ENCODE peak calls at places on chromosome 3, in nine cellular contexts. One of them, this sample, is unnamed.

GRCh38 chr3:184619348-184619747 is 57.8 kb downstream of the EPHB3 start:
- DNase-seq in body of pancreas: no peak
- DNase-seq in A549: no peak
- DNase-seq in kidney: no peak
- DNase-seq in right cardiac atrium: no peak
- DNase-seq in iPS DF 6.9: no peak
- DNase-seq in SK-N-SH: no peak
- DNase-seq in cardiac muscle cell: no peak
- DNase-seq in lower lobe of right lung: no peak
- DNase-seq in this sample: no peak

GRCh38 chr3:147493065-147493464 is 83.9 kb downstream of the ZIC1 start:
- DNase-seq in body of pancreas: no peak
- DNase-seq in A549: no peak
- DNase-seq in kidney: no peak
- DNase-seq in right cardiac atrium: no peak
- DNase-seq in iPS DF 6.9: no peak
- DNase-seq in SK-N-SH: no peak
- DNase-seq in cardiac muscle cell: no peak
- DNase-seq in lower lobe of right lung: no peak
- DNase-seq in this sample: no peak

GRCh38 chr3:192397012-192397411 is 330.3 kb downstream of the FGF12 start:
- DNase-seq in body of pancreas: no peak
- DNase-seq in A549: no peak
- DNase-seq in kidney: no peak
- DNase-seq in right cardiac atrium: no peak
- DNase-seq in iPS DF 6.9: no peak
- DNase-seq in SK-N-SH: no peak
- DNase-seq in cardiac muscle cell: no peak
- DNase-seq in lower lobe of right lung: no peak
- DNase-seq in this sample: no peak

GRCh38 chr3:20066848-20067617 is 26.8 kb downstream of the KAT2B start:
- DNase-seq in body of pancreas: no peak
- DNase-seq in A549: no peak
- DNase-seq in kidney: no peak
- DNase-seq in right cardiac atrium: peak; percentile 74
- DNase-seq in iPS DF 6.9: no peak
- DNase-seq in SK-N-SH: no peak
- DNase-seq in cardiac muscle cell: no peak
- DNase-seq in lower lobe of right lung: no peak
- DNase-seq in this sample: no peak

GRCh38 chr3:127748754-127749327 is 73.5 kb downstream of the MGLL start:
- DNase-seq in body of pancreas: no peak
- DNase-seq in A549: no peak
- DNase-seq in kidney: no peak
- DNase-seq in right cardiac atrium: peak; percentile 75
- DNase-seq in iPS DF 6.9: no peak
- DNase-seq in SK-N-SH: no peak
- DNase-seq in cardiac muscle cell: no peak
- DNase-seq in lower lobe of right lung: peak; percentile 69
- DNase-seq in this sample: no peak

GRCh38 chr3:57007513-57008415 is 52.7 kb upstream of the SPATA12 start:
- DNase-seq in body of pancreas: no peak
- DNase-seq in A549: no peak
- DNase-seq in kidney: peak; percentile 92
- DNase-seq in right cardiac atrium: peak; percentile 83
- DNase-seq in iPS DF 6.9: no peak
- DNase-seq in SK-N-SH: no peak
- DNase-seq in cardiac muscle cell: no peak
- DNase-seq in lower lobe of right lung: peak; percentile 45
- DNase-seq in this sample: peak; percentile 83

GRCh38 chr3:21028412-21028811 is 722.6 kb downstream of the ZNF385D start:
- DNase-seq in body of pancreas: no peak
- DNase-seq in A549: no peak
- DNase-seq in kidney: no peak
- DNase-seq in right cardiac atrium: peak; percentile 18
- DNase-seq in iPS DF 6.9: no peak
- DNase-seq in SK-N-SH: no peak
- DNase-seq in cardiac muscle cell: no peak
- DNase-seq in lower lobe of right lung: no peak
- DNase-seq in this sample: peak; percentile 3

GRCh38 chr3:37183375-37183831 is 9.0 kb upstream of the LRRFIP2 start:
- DNase-seq in body of pancreas: no peak
- DNase-seq in A549: peak; percentile 57
- DNase-seq in kidney: no peak
- DNase-seq in right cardiac atrium: no peak
- DNase-seq in iPS DF 6.9: no peak
- DNase-seq in SK-N-SH: no peak
- DNase-seq in cardiac muscle cell: no peak
- DNase-seq in lower lobe of right lung: no peak
- DNase-seq in this sample: no peak

GRCh38 chr3:88075061-88075460 is 16.0 kb downstream of the ZNF654 start:
- DNase-seq in body of pancreas: no peak
- DNase-seq in A549: no peak
- DNase-seq in kidney: no peak
- DNase-seq in right cardiac atrium: no peak
- DNase-seq in iPS DF 6.9: no peak
- DNase-seq in SK-N-SH: no peak
- DNase-seq in cardiac muscle cell: no peak
- DNase-seq in lower lobe of right lung: no peak
- DNase-seq in this sample: no peak

GRCh38 chr3:5016218-5017161 is 37.3 kb downstream of the BHLHE40 start:
- DNase-seq in body of pancreas: peak; percentile 46
- DNase-seq in A549: peak; percentile 95
- DNase-seq in kidney: no peak
- DNase-seq in right cardiac atrium: peak; percentile 63
- DNase-seq in iPS DF 6.9: no peak
- DNase-seq in SK-N-SH: no peak
- DNase-seq in cardiac muscle cell: peak; percentile 61
- DNase-seq in lower lobe of right lung: peak; percentile 60
- DNase-seq in this sample: no peak

GRCh38 chr3:69370945-69371301 is 15.0 kb downstream of the FRMD4B start:
- DNase-seq in body of pancreas: no peak
- DNase-seq in A549: no peak
- DNase-seq in kidney: no peak
- DNase-seq in right cardiac atrium: no peak
- DNase-seq in iPS DF 6.9: no peak
- DNase-seq in SK-N-SH: no peak
- DNase-seq in cardiac muscle cell: no peak
- DNase-seq in lower lobe of right lung: no peak
- DNase-seq in this sample: no peak

DNA sequence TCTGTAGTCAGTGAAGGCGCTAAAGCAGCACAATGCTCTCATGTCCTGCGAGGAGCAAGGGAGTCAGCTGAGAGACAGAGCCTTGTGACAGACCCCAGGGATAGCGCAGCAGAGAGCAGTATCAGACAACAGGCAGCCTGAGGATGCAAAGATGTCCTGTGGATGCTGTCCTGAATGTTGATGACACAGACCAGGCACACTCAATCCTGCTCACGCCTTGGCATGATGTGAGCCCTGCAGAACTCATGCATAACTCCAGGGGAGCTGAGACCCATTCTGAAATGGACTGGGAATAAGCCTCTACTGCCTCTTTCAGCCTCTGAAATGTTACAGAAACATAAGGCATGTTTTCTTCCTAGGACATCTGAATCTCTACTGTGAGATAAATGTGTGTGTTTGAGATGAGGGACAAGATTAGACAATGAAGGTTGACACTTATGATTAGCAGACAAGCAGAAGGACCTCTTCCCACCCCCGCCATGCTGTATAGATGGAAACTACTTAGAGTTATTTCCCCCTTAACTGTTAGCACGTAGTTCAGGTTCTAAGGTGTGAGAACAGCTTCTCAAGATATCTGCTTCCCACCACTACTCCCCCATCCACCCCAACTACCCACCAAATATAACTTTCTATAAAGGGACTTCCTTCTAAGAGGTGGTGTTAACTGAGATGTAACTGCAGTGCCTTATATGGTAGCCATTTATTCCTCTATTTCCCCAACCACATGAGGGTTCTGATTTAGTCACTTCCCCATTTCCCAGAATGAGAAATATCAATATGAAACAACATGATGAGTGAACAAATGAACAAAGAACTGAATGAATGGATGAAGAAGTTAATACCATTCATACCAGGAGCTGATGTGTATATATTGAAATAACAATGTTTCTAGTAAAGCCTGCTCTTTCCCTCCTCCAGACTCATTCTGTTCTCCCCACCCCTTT is 7.4 kb upstream of the RFTN1 start:
- DNase-seq in body of pancreas: no peak
- DNase-seq in A549: no peak
- DNase-seq in kidney: no peak
- DNase-seq in right cardiac atrium: no peak
- DNase-seq in iPS DF 6.9: no peak
- DNase-seq in SK-N-SH: peak; percentile 61
- DNase-seq in cardiac muscle cell: peak; percentile 13
- DNase-seq in lower lobe of right lung: no peak
- DNase-seq in this sample: no peak
- H3K4me1 ChIP-seq in body of pancreas: no peaks in the 10 kb centered on the region
- H3K4me1 ChIP-seq in A549: no peaks in the 10 kb centered on the region
- H3K4me1 ChIP-seq in kidney: no peaks in the 10 kb centered on the region
- H3K4me1 ChIP-seq in right cardiac atrium: peaks cover 3% of the 10 kb centered on the region
- H3K4me1 ChIP-seq in iPS DF 6.9: peaks cover 2% of the 10 kb centered on the region
- H3K4me1 ChIP-seq in SK-N-SH: peaks cover 7% of the 10 kb centered on the region
- H3K4me1 ChIP-seq in cardiac muscle cell: peaks cover 7% of the 10 kb centered on the region
- H3K4me1 ChIP-seq in lower lobe of right lung: peaks cover 10% of the 10 kb centered on the region
- H3K4me1 ChIP-seq in this sample: peaks cover 12% of the 10 kb centered on the region

DNA sequence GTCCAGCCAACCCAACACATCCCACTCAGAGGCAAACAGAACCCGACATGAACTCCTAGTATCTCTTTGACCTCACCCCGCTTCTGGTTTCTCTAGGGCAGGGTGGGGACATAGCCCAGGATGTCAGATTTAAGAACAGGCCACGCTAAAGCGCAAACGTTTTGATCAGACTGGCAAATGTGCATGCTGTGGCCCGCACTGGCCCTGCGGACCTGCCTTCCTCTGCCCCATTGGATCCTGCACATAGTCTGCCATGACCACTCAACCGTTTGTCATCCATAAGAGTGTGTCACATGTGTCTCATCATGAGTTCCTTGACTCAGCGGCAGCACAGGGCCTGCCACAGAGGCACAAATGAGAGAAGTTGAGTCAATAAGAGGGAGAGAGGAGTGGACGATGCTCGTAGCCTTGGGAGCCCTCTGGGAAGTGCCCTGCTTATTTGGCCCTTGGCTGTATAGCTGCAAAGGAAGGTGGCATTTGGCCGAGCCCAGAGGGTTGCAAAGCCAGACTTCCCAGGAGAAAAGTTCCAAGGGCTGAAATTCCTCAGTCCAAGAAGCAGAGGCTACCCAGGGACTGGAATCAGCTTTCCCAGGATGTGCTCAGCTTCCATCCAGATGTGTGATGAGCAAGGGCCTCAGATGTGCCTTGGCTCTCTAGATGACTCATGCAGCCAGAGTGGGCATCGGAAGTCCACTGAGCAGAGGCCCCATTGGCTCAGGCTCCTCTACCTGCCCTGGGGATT is 55.5 kb upstream of the SLCO2A1 start:
- DNase-seq in body of pancreas: no peak
- DNase-seq in A549: no peak
- DNase-seq in kidney: no peak
- DNase-seq in right cardiac atrium: no peak
- DNase-seq in iPS DF 6.9: no peak
- DNase-seq in SK-N-SH: no peak
- DNase-seq in cardiac muscle cell: no peak
- DNase-seq in lower lobe of right lung: no peak
- DNase-seq in this sample: no peak
- H3K27ac ChIP-seq in body of pancreas: no peak overlapping the region
- H3K27ac ChIP-seq in A549: no peak overlapping the region
- H3K27ac ChIP-seq in kidney: no peak overlapping the region
- H3K27ac ChIP-seq in right cardiac atrium: no peak overlapping the region
- H3K27ac ChIP-seq in iPS DF 6.9: no peak overlapping the region
- H3K27ac ChIP-seq in SK-N-SH: no peak overlapping the region
- H3K27ac ChIP-seq in cardiac muscle cell: no peak overlapping the region
- H3K27ac ChIP-seq in lower lobe of right lung: no peak overlapping the region
- H3K27ac ChIP-seq in this sample: no peak overlapping the region

DNA sequence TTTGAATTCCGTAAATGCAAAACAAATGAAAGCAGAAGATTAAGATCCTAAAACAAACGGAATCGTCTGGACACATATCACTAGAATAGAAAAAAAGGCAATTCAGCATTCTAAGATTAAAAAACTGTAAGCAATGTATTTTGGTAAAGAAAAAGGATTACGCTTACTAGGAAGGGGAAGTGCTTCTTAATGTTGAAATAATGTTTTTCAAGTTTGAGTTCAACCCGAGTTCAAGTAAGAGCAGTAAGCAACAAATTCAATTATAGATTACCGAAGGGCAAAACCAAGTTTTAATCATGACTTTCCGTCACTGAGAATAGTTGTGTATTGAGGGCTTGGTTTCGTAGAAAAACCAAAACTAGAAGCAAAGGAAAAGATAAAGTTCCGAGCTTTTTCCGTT is 622 bp downstream of the CIP2A start:
- DNase-seq in body of pancreas: no peak
- DNase-seq in A549: no peak
- DNase-seq in kidney: no peak
- DNase-seq in right cardiac atrium: no peak
- DNase-seq in iPS DF 6.9: no peak
- DNase-seq in SK-N-SH: no peak
- DNase-seq in cardiac muscle cell: no peak
- DNase-seq in lower lobe of right lung: no peak
- DNase-seq in this sample: no peak
- H3K4me3 ChIP-seq in body of pancreas: peak overlapping the region; percentile 96
- H3K4me3 ChIP-seq in A549: peak overlapping the region; percentile 69
- H3K4me3 ChIP-seq in kidney: peak overlapping the region; percentile 91
- H3K4me3 ChIP-seq in right cardiac atrium: peak overlapping the region; percentile 99
- H3K4me3 ChIP-seq in iPS DF 6.9: peak overlapping the region; percentile 55
- H3K4me3 ChIP-seq in SK-N-SH: peak overlapping the region; percentile 98
- H3K4me3 ChIP-seq in cardiac muscle cell: peak overlapping the region; percentile 55
- H3K4me3 ChIP-seq in lower lobe of right lung: peak overlapping the region; percentile 74
- H3K4me3 ChIP-seq in this sample: peak overlapping the region; percentile 82

GRCh38 chr3:28139288-28139687 is 102.1 kb upstream of the CMC1 start:
- DNase-seq in body of pancreas: peak; percentile 37
- DNase-seq in A549: no peak
- DNase-seq in kidney: peak; percentile 64
- DNase-seq in right cardiac atrium: peak; percentile 59
- DNase-seq in iPS DF 6.9: no peak
- DNase-seq in SK-N-SH: no peak
- DNase-seq in cardiac muscle cell: no peak
- DNase-seq in lower lobe of right lung: no peak
- DNase-seq in this sample: no peak

GRCh38 chr3:28138047-28138446 is 103.4 kb upstream of the CMC1 start:
- DNase-seq in body of pancreas: no peak
- DNase-seq in A549: no peak
- DNase-seq in kidney: no peak
- DNase-seq in right cardiac atrium: no peak
- DNase-seq in iPS DF 6.9: no peak
- DNase-seq in SK-N-SH: no peak
- DNase-seq in cardiac muscle cell: no peak
- DNase-seq in lower lobe of right lung: no peak
- DNase-seq in this sample: no peak

GRCh38 chr3:28139967-28140634 is 101.3 kb upstream of the CMC1 start:
- DNase-seq in body of pancreas: no peak
- DNase-seq in A549: peak; percentile 17
- DNase-seq in kidney: no peak
- DNase-seq in right cardiac atrium: no peak
- DNase-seq in iPS DF 6.9: no peak
- DNase-seq in SK-N-SH: no peak
- DNase-seq in cardiac muscle cell: no peak
- DNase-seq in lower lobe of right lung: no peak
- DNase-seq in this sample: no peak

GRCh38 chr3:28136607-28137216 is 104.7 kb upstream of the CMC1 start:
- DNase-seq in body of pancreas: no peak
- DNase-seq in A549: no peak
- DNase-seq in kidney: no peak
- DNase-seq in right cardiac atrium: no peak
- DNase-seq in iPS DF 6.9: no peak
- DNase-seq in SK-N-SH: no peak
- DNase-seq in cardiac muscle cell: no peak
- DNase-seq in lower lobe of right lung: no peak
- DNase-seq in this sample: no peak

GRCh38 chr3:28140664-28141063 is 100.8 kb upstream of the CMC1 start:
- DNase-seq in body of pancreas: no peak
- DNase-seq in A549: no peak
- DNase-seq in kidney: no peak
- DNase-seq in right cardiac atrium: peak; percentile 30
- DNase-seq in iPS DF 6.9: no peak
- DNase-seq in SK-N-SH: no peak
- DNase-seq in cardiac muscle cell: no peak
- DNase-seq in lower lobe of right lung: no peak
- DNase-seq in this sample: no peak
- H3K4me1 ChIP-seq in body of pancreas: peaks cover 27% of the 10 kb centered on the region
- H3K4me1 ChIP-seq in A549: peaks cover 5% of the 10 kb centered on the region
- H3K4me1 ChIP-seq in kidney: no peaks in the 10 kb centered on the region
- H3K4me1 ChIP-seq in right cardiac atrium: no peaks in the 10 kb centered on the region
- H3K4me1 ChIP-seq in iPS DF 6.9: no peaks in the 10 kb centered on the region
- H3K4me1 ChIP-seq in SK-N-SH: no peaks in the 10 kb centered on the region
- H3K4me1 ChIP-seq in cardiac muscle cell: no peaks in the 10 kb centered on the region
- H3K4me1 ChIP-seq in lower lobe of right lung: peaks cover 4% of the 10 kb centered on the region
- H3K4me1 ChIP-seq in this sample: no peaks in the 10 kb centered on the region